ENCODE peak calls at places on chromosome 6, in eight cellular contexts. F, P, J, E, M, A, X and Y are unnamed samples.

GRCh38 chr6:10556496-10557391 is 35.6 kb downstream of the GCNT2 start:
- DNase-seq in F (no peak), P (no peak), J (no peak), E (no peak), M (no peak), A (no peak), X (no peak), Y (no peak)

GRCh38 chr6:129102741-129103140 is 219.8 kb downstream of the LAMA2 start:
- DNase-seq in F (no peak), P (no peak), J (no peak), E (no peak), M (no peak), A (no peak), X (no peak), Y (no peak)

GRCh38 chr6:21082091-21082490 is 511.5 kb upstream of the SOX4 start:
- DNase-seq in F (no peak), P (no peak), J (no peak), E (no peak), M (no peak), A (no peak), X (no peak), Y (no peak)

GRCh38 chr6:149154137-149154900 is 163.2 kb upstream of the TAB2 start:
- DNase-seq in F (no peak), P (no peak), J (no peak), E (no peak), M (no peak), A (no peak), X (peak), Y (no peak)

GRCh38 chr6:110055387-110055735 is 77.2 kb downstream of the GPR6 start:
- DNase-seq in F (no peak), P (no peak), J (no peak), E (no peak), M (no peak), A (no peak), X (no peak), Y (no peak)

GRCh38 chr6:119544325-119545150 is 195.0 kb upstream of the MAN1A1 start:
- DNase-seq in F (no peak), P (no peak), J (no peak), E (no peak), M (no peak), A (no peak), X (no peak), Y (no peak)

GRCh38 chr6:50030777-50031562 is 9.2 kb upstream of the DEFB110 start:
- DNase-seq in F (peak), P (peak), J (no peak), E (no peak), M (no peak), A (peak), X (no peak), Y (no peak)

GRCh38 chr6:104896914-104897313 is 37.2 kb upstream of the HACE1 start:
- DNase-seq in F (peak), P (no peak), J (no peak), E (peak), M (no peak), A (no peak), X (peak), Y (no peak)

GRCh38 chr6:170082067-170082466 is 208.8 kb downstream of the DLL1 start:
- DNase-seq in F (no peak), P (no peak), J (no peak), E (no peak), M (no peak), A (no peak), X (no peak), Y (no peak)

GRCh38 chr6:21019614-21020013 is 485.4 kb downstream of the CDKAL1 start:
- DNase-seq in F (no peak), P (no peak), J (no peak), E (no peak), M (no peak), A (no peak), X (peak), Y (no peak)

GRCh38 chr6:96522469-96523009 is 933 bp downstream of the UFL1 start:
- DNase-seq in F (no peak), P (no peak), J (no peak), E (no peak), M (peak), A (no peak), X (peak), Y (peak)

GRCh38 chr6:2103644-2104523 is 141.5 kb downstream of the GMDS start:
- DNase-seq in F (no peak), P (no peak), J (no peak), E (peak), M (peak), A (no peak), X (peak), Y (no peak)

GRCh38 chr6:6749791-6750434 is 161.4 kb downstream of the LY86 start:
- DNase-seq in F (peak), P (peak), J (peak), E (peak), M (peak), A (no peak), X (peak), Y (no peak)

GRCh38 chr6:42692151-42692911 is 30.1 kb downstream of the PRPH2 start:
- DNase-seq in F (no peak), P (no peak), J (peak), E (no peak), M (peak), A (no peak), X (peak), Y (no peak)

GRCh38 chr6:168138436-168138835 is 59.4 kb upstream of the FRMD1 start:
- DNase-seq in F (no peak), P (no peak), J (no peak), E (no peak), M (no peak), A (no peak), X (no peak), Y (no peak)

GRCh38 chr6:149904661-149905370 is 6.9 kb upstream of the RAET1E start:
- DNase-seq in F (no peak), P (no peak), J (no peak), E (no peak), M (no peak), A (no peak), X (no peak), Y (no peak)

GRCh38 chr6:31948753-31949413 is 3.0 kb downstream of the CFB start:
- DNase-seq in F (no peak), P (no peak), J (no peak), E (no peak), M (peak), A (no peak), X (peak), Y (no peak)

GRCh38 chr6:154537486-154537885 is 27.0 kb upstream of the CNKSR3 start:
- DNase-seq in F (peak), P (peak), J (no peak), E (no peak), M (no peak), A (no peak), X (no peak), Y (no peak)

GRCh38 chr6:42979523-42980177 is 669 bp upstream of the PEX6 start:
- DNase-seq in F (no peak), P (no peak), J (no peak), E (peak), M (peak), A (no peak), X (peak), Y (no peak)

GRCh38 chr6:439681-440167 is 48.2 kb downstream of the IRF4 start:
- DNase-seq in F (no peak), P (no peak), J (no peak), E (no peak), M (no peak), A (no peak), X (no peak), Y (no peak)

GRCh38 chr6:125747589-125748533 is 1.6 kb upstream of the HEY2 start:
- DNase-seq in F (peak), P (peak), J (no peak), E (no peak), M (no peak), A (peak), X (no peak), Y (no peak)

GRCh38 chr6:135066806-135067205 is 12.2 kb upstream of the HBS1L start:
- DNase-seq in F (peak), P (no peak), J (no peak), E (no peak), M (peak), A (no peak), X (no peak), Y (no peak)

GRCh38 chr6:9295641-9296040 is 860.3 kb upstream of the SLC35B3 start:
- DNase-seq in F (no peak), P (no peak), J (no peak), E (no peak), M (no peak), A (no peak), X (peak), Y (no peak)

DNA sequence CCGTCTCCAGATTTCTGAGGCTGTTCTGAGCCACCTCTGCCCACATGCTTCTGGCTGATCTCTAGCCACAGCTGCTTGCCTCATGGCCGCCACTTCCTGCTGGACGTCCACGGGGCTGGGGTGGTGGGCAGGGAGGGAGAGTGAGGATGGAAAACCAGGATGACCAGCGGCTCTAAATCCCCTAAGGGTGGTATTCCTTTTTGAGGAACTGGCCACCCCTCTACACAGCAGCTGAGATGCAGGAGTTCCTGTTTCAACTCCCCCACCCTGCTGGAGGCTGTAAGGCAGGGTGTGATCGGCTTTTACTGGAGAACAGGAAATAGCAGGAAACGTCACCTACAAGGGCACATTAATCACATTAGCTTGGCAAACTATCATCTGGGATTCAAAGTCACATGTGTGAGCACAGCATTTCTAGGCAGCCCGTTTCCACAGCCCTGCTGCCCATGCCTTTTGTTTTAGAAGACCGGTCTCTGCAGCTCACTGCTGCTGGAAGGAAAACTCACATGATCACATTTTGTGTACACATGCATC is 181.6 kb upstream of the ECI2 start:
- DNase-seq in F (no peak), P (no peak), J (no peak), E (no peak), M (peak), A (no peak), X (peak), Y (no peak)
- TF ChIP-seq CTCF in F (no peak), P (no peak), J (no peak), E (no peak), M (peak), A (no peak), X (no peak), Y (no peak)

DNA sequence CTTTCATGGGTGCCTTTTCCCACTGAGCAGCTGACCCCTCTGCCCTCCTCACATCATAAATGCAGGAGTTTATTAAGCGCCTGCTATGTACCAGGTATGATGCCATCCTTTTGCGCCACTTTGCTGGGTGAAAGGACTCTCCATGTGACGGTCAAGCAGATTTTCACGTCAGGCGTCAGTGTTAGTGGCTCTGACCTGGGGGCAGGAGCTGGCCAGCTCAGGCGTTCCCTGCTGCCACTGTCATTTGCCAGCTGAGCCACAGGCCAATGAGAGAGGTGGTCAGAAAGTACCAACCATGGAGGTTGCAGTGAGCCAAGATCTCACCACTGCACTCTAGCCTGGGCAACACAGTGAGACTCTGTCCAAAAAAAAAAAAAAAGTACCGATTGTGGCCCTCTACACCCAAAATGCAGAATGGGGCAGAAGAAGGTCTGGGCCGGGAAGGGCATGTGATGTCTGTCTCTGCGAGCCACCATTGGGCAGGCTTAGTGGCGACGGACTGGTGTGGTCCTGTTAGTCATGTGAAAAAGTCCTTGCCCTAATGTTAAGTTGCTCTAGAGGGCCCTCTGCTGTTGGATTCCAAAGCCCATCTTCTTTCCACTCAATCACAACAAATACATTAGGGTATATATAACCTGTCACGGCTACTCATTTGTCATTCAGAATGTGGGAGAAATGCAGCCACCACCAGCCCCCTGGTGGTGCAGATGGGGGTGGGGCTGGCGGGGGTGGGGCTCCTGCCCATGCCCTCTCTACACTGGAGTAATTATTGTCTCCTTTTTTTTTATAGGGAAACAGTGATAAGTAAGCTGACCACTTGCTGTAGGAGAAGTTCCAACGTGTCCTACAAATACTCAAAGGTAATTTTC is 18.4 kb upstream of the SLC22A1 start:
- DNase-seq in F (peak), P (no peak), J (no peak), E (peak), M (peak), A (peak), X (no peak), Y (no peak)
- TF ChIP-seq CTCF in F (peak), P (peak), J (peak), E (peak), M (peak), A (peak), X (peak), Y (peak)

GRCh38 chr6:38320817-38321216 is 318.9 kb downstream of the BTBD9 start:
- DNase-seq in F (no peak), P (no peak), J (no peak), E (no peak), M (no peak), A (no peak), X (no peak), Y (peak)

GRCh38 chr6:38316099-38316868 is 323.4 kb downstream of the BTBD9 start:
- DNase-seq in F (no peak), P (no peak), J (no peak), E (no peak), M (no peak), A (no peak), X (no peak), Y (no peak)

GRCh38 chr6:38322123-38322522 is 317.6 kb downstream of the BTBD9 start:
- DNase-seq in F (no peak), P (no peak), J (no peak), E (no peak), M (no peak), A (no peak), X (no peak), Y (no peak)

GRCh38 chr6:38319259-38320255 is 320.2 kb downstream of the BTBD9 start:
- DNase-seq in F (peak), P (no peak), J (no peak), E (no peak), M (no peak), A (peak), X (peak), Y (no peak)
- TF ChIP-seq CTCF in F (no peak), P (no peak), J (no peak), E (no peak), M (no peak), A (no peak), X (no peak), Y (no peak)

DNA sequence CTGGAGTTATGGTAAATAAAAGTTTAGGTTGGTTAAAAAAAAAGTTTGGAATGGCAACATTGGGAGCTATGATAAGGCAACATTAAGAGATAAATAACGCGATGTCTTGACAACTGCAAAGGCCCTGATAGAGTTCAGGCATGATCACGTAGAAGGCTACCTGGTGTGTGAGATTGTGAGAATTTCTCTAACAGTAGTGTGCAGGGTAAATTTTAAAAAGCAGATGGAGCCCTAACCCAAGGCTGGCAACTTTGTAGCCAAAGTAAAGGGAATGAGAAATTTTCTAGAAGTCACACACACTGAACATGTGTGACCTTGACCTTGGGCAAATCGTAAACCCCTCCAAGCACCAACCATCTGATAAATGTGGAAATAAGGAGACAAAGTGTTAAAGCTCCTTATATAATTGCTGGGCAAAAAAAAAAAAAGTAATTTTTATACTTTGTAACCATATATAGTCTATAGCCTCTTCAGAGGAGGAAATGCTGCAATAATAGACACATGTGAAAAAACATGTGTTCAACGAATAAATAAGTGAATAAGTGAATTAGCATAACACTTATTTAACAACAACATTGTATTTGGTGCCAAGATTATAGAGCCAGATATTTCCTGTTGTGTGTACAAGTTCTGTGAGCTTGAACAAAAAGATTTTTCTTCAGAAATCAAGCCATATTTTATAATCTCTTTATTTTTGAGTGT is 18.2 kb downstream of the KCNQ5 start:
- DNase-seq in F (no peak), P (no peak), J (no peak), E (no peak), M (no peak), A (no peak), X (no peak), Y (no peak)
- TF ChIP-seq CTCF in F (no peak), P (no peak), J (no peak), E (no peak), M (no peak), A (no peak), X (no peak), Y (no peak)